ENCODE peak calls at places on chromosomes 3 and 15, in four cellular contexts. T is psoas muscle, A is HCT116, O is cardiac muscle cell. E is an unnamed sample. For H3K4me1, the result is how much of the 10 kb centered on the place peaks cover.

GRCh38 chr15:47819158-47819557 is 101.9 kb downstream of the SEMA6D start:
- DNase-seq in T (no peak), A (no peak), O (no peak), E (no peak)

GRCh38 chr15:46442196-46442595 is 807.4 kb downstream of the SQOR start:
- DNase-seq in T (no peak), A (no peak), O (peak), E (no peak)

GRCh38 chr15:59160880-59161593 is 45.6 kb upstream of the LDHAL6B start:
- DNase-seq in T (no peak), A (no peak), O (peak), E (no peak)

GRCh38 chr15:78969687-78970349 is 25.0 kb upstream of the CTSH start:
- DNase-seq in T (no peak), A (no peak), O (no peak), E (no peak)

GRCh38 chr15:71691322-71691699 is 119.0 kb upstream of the NR2E3 start:
- DNase-seq in T (no peak), A (no peak), O (no peak), E (no peak)

GRCh38 chr3:66593978-66594377 is 93.2 kb upstream of the LRIG1 start:
- DNase-seq in T (no peak), A (peak), O (no peak), E (no peak)

GRCh38 chr3:13016083-13016725 is 57.0 kb downstream of the IQSEC1 start:
- DNase-seq in T (peak), A (no peak), O (no peak), E (no peak)

GRCh38 chr15:92949604-92950249 is 49.6 kb downstream of the CHD2 start:
- DNase-seq in T (no peak), A (no peak), O (no peak), E (no peak)

GRCh38 chr3:16182183-16182582 is 7.7 kb downstream of the GALNT15 start:
- DNase-seq in T (no peak), A (no peak), O (no peak), E (no peak)

GRCh38 chr3:117168896-117169295 is 459.3 kb downstream of the TUSC7 start:
- DNase-seq in T (no peak), A (no peak), O (no peak), E (no peak)

GRCh38 chr15:88769161-88769971 is 33.9 kb upstream of the ACAN start:
- DNase-seq in T (no peak), A (no peak), O (no peak), E (no peak)

GRCh38 chr3:8643693-8644365 is 769 bp downstream of the SSUH2 start:
- DNase-seq in T (no peak), A (no peak), O (no peak), E (no peak)

GRCh38 chr3:155270485-155271342 is 22.8 kb downstream of the STRIT1 start:
- DNase-seq in T (no peak), A (no peak), O (no peak), E (no peak)

GRCh38 chr3:187616307-187616939 is 53.8 kb downstream of the SST start:
- DNase-seq in T (no peak), A (peak), O (peak), E (peak)

GRCh38 chr15:94294556-94294955 is 63.2 kb downstream of the MCTP2 start:
- DNase-seq in T (no peak), A (no peak), O (no peak), E (no peak)

GRCh38 chr3:99542771-99543518 is 95.4 kb upstream of the COL8A1 start:
- DNase-seq in T (no peak), A (no peak), O (no peak), E (no peak)

GRCh38 chr3:9402410-9403228 is 5.2 kb downstream of the SETD5 start:
- DNase-seq in T (no peak), A (no peak), O (peak), E (peak)

GRCh38 chr15:42457445-42458442 is 33.2 kb downstream of the ZNF106 start:
- DNase-seq in T (peak), A (no peak), O (peak), E (peak)

GRCh38 chr15:66573719-66574641 is 8.2 kb upstream of the LCTL start:
- DNase-seq in T (no peak), A (no peak), O (no peak), E (no peak)

GRCh38 chr15:92883643-92884458 is 16.3 kb upstream of the CHD2 start:
- DNase-seq in T (no peak), A (no peak), O (no peak), E (no peak)

GRCh38 chr3:136862611-136862951 is 573 bp downstream of the NCK1 start:
- DNase-seq in T (peak), A (peak), O (peak), E (no peak)

GRCh38 chr3:143464850-143465249 is 345.3 kb downstream of the CHST2 start:
- DNase-seq in T (peak), A (no peak), O (no peak), E (no peak)

GRCh38 chr3:183061431-183062172 is 37.7 kb downstream of the MCCC1 start:
- DNase-seq in T (no peak), A (no peak), O (no peak), E (no peak)

GRCh38 chr3:148727242-148727641 is 29.5 kb downstream of the AGTR1 start:
- DNase-seq in T (no peak), A (peak), O (peak), E (peak)

GRCh38 chr3:112097378-112097777 is 11.2 kb downstream of the C3orf52 start:
- DNase-seq in T (no peak), A (peak), O (no peak), E (no peak)

GRCh38 chr3:169387751-169388696 is 275.5 kb downstream of the MECOM start:
- DNase-seq in T (peak), A (no peak), O (no peak), E (no peak)

GRCh38 chr15:57118013-57118799 is 199.8 kb downstream of the TCF12 start:
- DNase-seq in T (no peak), A (peak), O (no peak), E (no peak)

GRCh38 chr3:57555316-57555715 is 758 bp upstream of the PDE12 start:
- DNase-seq in T (no peak), A (no peak), O (no peak), E (no peak)

GRCh38 chr15:41876007-41876406 is 17.8 kb downstream of the SPTBN5 start:
- DNase-seq in T (no peak), A (no peak), O (no peak), E (no peak)

GRCh38 chr3:128569756-128570155 is 76.8 kb upstream of the GATA2 start:
- DNase-seq in T (no peak), A (no peak), O (no peak), E (no peak)

GRCh38 chr3:14323401-14324223 is 78.8 kb upstream of the SLC6A6 start:
- DNase-seq in T (peak), A (no peak), O (no peak), E (no peak)

GRCh38 chr15:69954726-69955125 is 143.0 kb downstream of the TLE3 start:
- DNase-seq in T (no peak), A (no peak), O (no peak), E (no peak)

GRCh38 chr15:71115567-71116351 is 488 bp downstream of the THSD4 start:
- DNase-seq in T (peak), A (no peak), O (peak), E (no peak)

GRCh38 chr3:10941972-10942371 is 50.6 kb upstream of the SLC6A1 start:
- DNase-seq in T (no peak), A (no peak), O (no peak), E (peak)

GRCh38 chr3:172129868-172130751 is 90.7 kb downstream of the FNDC3B start:
- DNase-seq in T (peak), A (peak), O (no peak), E (no peak)

GRCh38 chr3:181729071-181729915 is 17.6 kb downstream of the SOX2 start:
- DNase-seq in T (no peak), A (no peak), O (no peak), E (no peak)

GRCh38 chr3:181727122-181728036 is 15.7 kb downstream of the SOX2 start:
- DNase-seq in T (no peak), A (no peak), O (no peak), E (no peak)

GRCh38 chr3:181730934-181731333 is 19.2 kb downstream of the SOX2 start:
- DNase-seq in T (no peak), A (no peak), O (no peak), E (no peak)

GRCh38 chr3:181728470-181728869 is 16.7 kb downstream of the SOX2 start:
- DNase-seq in T (no peak), A (no peak), O (no peak), E (no peak)

GRCh38 chr3:181730364-181730763 is 18.6 kb downstream of the SOX2 start:
- DNase-seq in T (no peak), A (no peak), O (no peak), E (no peak)
- H3K4me1 ChIP-seq in T (under half), A (under half), O (under half), E (under half)

DNA sequence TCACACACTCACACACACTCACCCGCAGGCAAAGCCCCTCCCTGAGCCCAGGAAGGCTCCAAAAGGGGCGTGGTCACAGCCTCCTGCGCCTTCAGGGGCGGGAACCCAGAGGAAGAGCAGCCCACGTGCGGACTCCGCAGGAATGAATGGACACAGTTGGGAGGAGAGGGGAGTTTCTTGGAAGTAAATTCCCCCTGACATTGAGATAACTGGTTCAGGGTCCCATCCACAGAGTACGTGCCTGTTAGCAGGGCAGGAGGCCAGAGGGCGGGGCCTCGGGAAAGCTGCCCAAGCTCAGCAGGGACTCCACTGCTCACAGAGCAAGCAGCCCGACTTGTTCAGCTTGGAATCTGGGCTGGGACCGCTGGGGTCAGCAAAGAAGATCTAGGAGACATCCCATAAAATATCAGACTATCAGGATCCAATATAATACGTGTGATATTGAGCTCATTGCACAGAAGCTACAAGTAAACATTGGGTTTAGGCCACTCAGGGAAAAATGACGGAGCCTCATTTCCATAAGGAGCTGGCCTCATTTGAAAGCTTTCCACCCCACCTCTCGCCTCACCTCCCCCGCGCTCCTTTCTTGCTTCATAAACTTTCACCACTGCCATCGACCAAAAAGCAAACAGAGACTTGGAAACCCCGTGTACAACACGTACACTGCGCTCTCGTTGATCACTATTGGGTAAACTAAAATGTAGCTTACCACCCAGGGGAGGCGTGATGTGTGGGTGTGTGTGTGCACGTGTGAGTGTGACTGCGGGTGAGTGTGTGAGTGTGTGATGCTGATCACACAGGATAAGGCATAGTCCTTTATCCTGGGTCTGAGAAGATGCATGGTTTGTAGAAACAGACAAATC is 36.0 kb downstream of the TM2D3 start:
- DNase-seq in T (peak), A (peak), O (peak), E (peak)
- H3K4me3 ChIP-seq in T (peak), A (peak), O (no peak), E (no peak)

GRCh38 chr15:90189781-90190467 is 11.2 kb upstream of the SEMA4B start:
- DNase-seq in T (no peak), A (no peak), O (no peak), E (no peak)
- H3K4me1 ChIP-seq in T (under half), A (half or more), O (under half), E (under half)

DNA sequence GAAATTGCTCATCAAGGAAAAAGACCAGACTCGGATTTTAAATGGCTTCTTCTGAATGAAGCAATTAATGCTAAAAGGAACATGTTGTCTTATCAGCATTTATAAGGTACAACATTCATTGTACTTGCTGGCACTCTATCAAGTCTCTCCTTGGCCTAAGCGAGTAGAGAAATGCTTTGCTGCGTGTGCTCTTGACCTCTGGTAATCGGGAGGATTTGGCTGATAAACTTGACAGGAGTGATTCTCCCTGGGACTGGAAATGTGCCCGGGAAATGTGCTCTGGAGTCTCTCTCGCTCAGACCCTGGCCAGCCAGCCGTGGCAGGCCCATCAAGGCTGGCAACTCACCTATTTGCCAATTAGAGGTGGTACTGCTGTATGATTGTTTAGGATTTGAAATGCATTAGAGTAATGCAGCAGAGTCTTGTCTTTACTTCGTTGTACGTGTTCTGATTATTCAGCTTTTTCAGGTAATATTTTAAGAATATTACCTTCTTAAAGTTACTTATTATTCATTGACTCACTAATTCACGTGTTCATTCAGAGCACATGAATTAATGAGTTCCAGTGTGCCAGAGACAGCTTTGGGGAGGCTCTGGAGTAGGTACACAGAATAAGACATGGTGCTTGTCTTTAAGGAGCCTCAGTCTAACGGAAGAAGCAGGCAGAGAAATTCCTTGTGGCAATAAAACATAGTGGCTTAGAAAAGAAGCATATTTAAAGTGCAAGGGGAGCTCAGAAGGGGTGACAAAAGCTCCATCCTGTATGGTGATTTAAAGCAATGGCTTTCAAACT is 48.0 kb upstream of the TPRG1 start:
- DNase-seq in T (peak), A (no peak), O (peak), E (no peak)
- H3K4me3 ChIP-seq in T (peak), A (no peak), O (no peak), E (no peak)

E was measured in iPS DF 6.9.